ENCODE peak calls at places on chromosomes 12 and 14, in five cellular contexts. One of them, this sample, is unnamed.

GRCh38 chr14:96122496-96122895 is 82.1 kb upstream of the BDKRB2 start:
- DNase-seq in GDM1: no peak
- DNase-seq in RPMI8226: no peak
- DNase-seq in LoVo: no peak
- DNase-seq in activated CD4-positive, alpha-beta T cell treated with anti-CD3 and anti-CD28 coated beads, Interleukin-2, amount 50 U/mL, for 1 hour: no peak
- DNase-seq in this sample: no peak

GRCh38 chr14:102145395-102145794 is 5.7 kb downstream of the WDR20 start:
- DNase-seq in GDM1: no peak
- DNase-seq in RPMI8226: no peak
- DNase-seq in LoVo: no peak
- DNase-seq in activated CD4-positive, alpha-beta T cell treated with anti-CD3 and anti-CD28 coated beads, Interleukin-2, amount 50 U/mL, for 1 hour: no peak
- DNase-seq in this sample: no peak

GRCh38 chr12:15336772-15337553 is 14.7 kb downstream of the PTPRO start:
- DNase-seq in GDM1: no peak
- DNase-seq in RPMI8226: no peak
- DNase-seq in LoVo: no peak
- DNase-seq in activated CD4-positive, alpha-beta T cell treated with anti-CD3 and anti-CD28 coated beads, Interleukin-2, amount 50 U/mL, for 1 hour: no peak
- DNase-seq in this sample: no peak

GRCh38 chr14:67425603-67426002 is 13.6 kb upstream of the PLEK2 start:
- DNase-seq in GDM1: no peak
- DNase-seq in RPMI8226: no peak
- DNase-seq in LoVo: no peak
- DNase-seq in activated CD4-positive, alpha-beta T cell treated with anti-CD3 and anti-CD28 coated beads, Interleukin-2, amount 50 U/mL, for 1 hour: no peak
- DNase-seq in this sample: no peak

GRCh38 chr12:46677749-46678148 is 148.0 kb downstream of the SLC38A4 start:
- DNase-seq in GDM1: no peak
- DNase-seq in RPMI8226: no peak
- DNase-seq in LoVo: no peak
- DNase-seq in activated CD4-positive, alpha-beta T cell treated with anti-CD3 and anti-CD28 coated beads, Interleukin-2, amount 50 U/mL, for 1 hour: no peak
- DNase-seq in this sample: no peak

GRCh38 chr14:51094282-51094821 is 553 bp downstream of the TRIM9 start:
- DNase-seq in GDM1: no peak
- DNase-seq in RPMI8226: no peak
- DNase-seq in LoVo: no peak
- DNase-seq in activated CD4-positive, alpha-beta T cell treated with anti-CD3 and anti-CD28 coated beads, Interleukin-2, amount 50 U/mL, for 1 hour: peak
- DNase-seq in this sample: peak

GRCh38 chr14:75979641-75980422 is 2.0 kb downstream of the TGFB3 start:
- DNase-seq in GDM1: no peak
- DNase-seq in RPMI8226: no peak
- DNase-seq in LoVo: no peak
- DNase-seq in activated CD4-positive, alpha-beta T cell treated with anti-CD3 and anti-CD28 coated beads, Interleukin-2, amount 50 U/mL, for 1 hour: no peak
- DNase-seq in this sample: no peak

GRCh38 chr12:93387780-93388179 is 10.1 kb downstream of the NUDT4 start:
- DNase-seq in GDM1: no peak
- DNase-seq in RPMI8226: no peak
- DNase-seq in LoVo: no peak
- DNase-seq in activated CD4-positive, alpha-beta T cell treated with anti-CD3 and anti-CD28 coated beads, Interleukin-2, amount 50 U/mL, for 1 hour: no peak
- DNase-seq in this sample: no peak

GRCh38 chr12:121461048-121461447 is 61.1 kb downstream of the RNF34 start:
- DNase-seq in GDM1: no peak
- DNase-seq in RPMI8226: no peak
- DNase-seq in LoVo: no peak
- DNase-seq in activated CD4-positive, alpha-beta T cell treated with anti-CD3 and anti-CD28 coated beads, Interleukin-2, amount 50 U/mL, for 1 hour: no peak
- DNase-seq in this sample: no peak

GRCh38 chr12:76555226-76555767 is 4.3 kb downstream of the OSBPL8 start:
- DNase-seq in GDM1: no peak
- DNase-seq in RPMI8226: no peak
- DNase-seq in LoVo: no peak
- DNase-seq in activated CD4-positive, alpha-beta T cell treated with anti-CD3 and anti-CD28 coated beads, Interleukin-2, amount 50 U/mL, for 1 hour: no peak
- DNase-seq in this sample: no peak

GRCh38 chr12:124939428-124940142 is 25.1 kb upstream of the UBC start:
- DNase-seq in GDM1: no peak
- DNase-seq in RPMI8226: peak
- DNase-seq in LoVo: peak
- DNase-seq in activated CD4-positive, alpha-beta T cell treated with anti-CD3 and anti-CD28 coated beads, Interleukin-2, amount 50 U/mL, for 1 hour: peak
- DNase-seq in this sample: peak

GRCh38 chr12:13941258-13942249 is 39.8 kb downstream of the GRIN2B start:
- DNase-seq in GDM1: no peak
- DNase-seq in RPMI8226: peak
- DNase-seq in LoVo: peak
- DNase-seq in activated CD4-positive, alpha-beta T cell treated with anti-CD3 and anti-CD28 coated beads, Interleukin-2, amount 50 U/mL, for 1 hour: no peak
- DNase-seq in this sample: no peak

GRCh38 chr14:92632546-92633273 is 115.7 kb downstream of the LGMN start:
- DNase-seq in GDM1: no peak
- DNase-seq in RPMI8226: no peak
- DNase-seq in LoVo: no peak
- DNase-seq in activated CD4-positive, alpha-beta T cell treated with anti-CD3 and anti-CD28 coated beads, Interleukin-2, amount 50 U/mL, for 1 hour: no peak
- DNase-seq in this sample: no peak

GRCh38 chr14:104462651-104463630 is 116.6 kb upstream of the C14orf180 start:
- DNase-seq in GDM1: no peak
- DNase-seq in RPMI8226: no peak
- DNase-seq in LoVo: peak
- DNase-seq in activated CD4-positive, alpha-beta T cell treated with anti-CD3 and anti-CD28 coated beads, Interleukin-2, amount 50 U/mL, for 1 hour: no peak
- DNase-seq in this sample: no peak

GRCh38 chr14:43043851-43044250 is 1437.2 kb downstream of the LRFN5 start:
- DNase-seq in GDM1: no peak
- DNase-seq in RPMI8226: no peak
- DNase-seq in LoVo: no peak
- DNase-seq in activated CD4-positive, alpha-beta T cell treated with anti-CD3 and anti-CD28 coated beads, Interleukin-2, amount 50 U/mL, for 1 hour: no peak
- DNase-seq in this sample: no peak

GRCh38 chr14:74401504-74402241 is 24.3 kb downstream of the SYNDIG1L start:
- DNase-seq in GDM1: no peak
- DNase-seq in RPMI8226: peak
- DNase-seq in LoVo: no peak
- DNase-seq in activated CD4-positive, alpha-beta T cell treated with anti-CD3 and anti-CD28 coated beads, Interleukin-2, amount 50 U/mL, for 1 hour: peak
- DNase-seq in this sample: peak

GRCh38 chr12:10959777-10960176 is 20.7 kb upstream of the TAS2R14 start:
- DNase-seq in GDM1: no peak
- DNase-seq in RPMI8226: no peak
- DNase-seq in LoVo: no peak
- DNase-seq in activated CD4-positive, alpha-beta T cell treated with anti-CD3 and anti-CD28 coated beads, Interleukin-2, amount 50 U/mL, for 1 hour: no peak
- DNase-seq in this sample: peak

GRCh38 chr12:105706321-105706972 is 376.0 kb downstream of the C12orf75 start:
- DNase-seq in GDM1: no peak
- DNase-seq in RPMI8226: no peak
- DNase-seq in LoVo: no peak
- DNase-seq in activated CD4-positive, alpha-beta T cell treated with anti-CD3 and anti-CD28 coated beads, Interleukin-2, amount 50 U/mL, for 1 hour: no peak
- DNase-seq in this sample: no peak

GRCh38 chr12:46549527-46550265 is 177.1 kb upstream of the SLC38A2 start:
- DNase-seq in GDM1: no peak
- DNase-seq in RPMI8226: no peak
- DNase-seq in LoVo: peak
- DNase-seq in activated CD4-positive, alpha-beta T cell treated with anti-CD3 and anti-CD28 coated beads, Interleukin-2, amount 50 U/mL, for 1 hour: no peak
- DNase-seq in this sample: peak

GRCh38 chr14:54933006-54933405 is 30.4 kb upstream of the GCH1 start:
- DNase-seq in GDM1: no peak
- DNase-seq in RPMI8226: no peak
- DNase-seq in LoVo: no peak
- DNase-seq in activated CD4-positive, alpha-beta T cell treated with anti-CD3 and anti-CD28 coated beads, Interleukin-2, amount 50 U/mL, for 1 hour: no peak
- DNase-seq in this sample: no peak

GRCh38 chr14:54782803-54783659 is 119.6 kb downstream of the GCH1 start:
- DNase-seq in GDM1: no peak
- DNase-seq in RPMI8226: peak
- DNase-seq in LoVo: no peak
- DNase-seq in activated CD4-positive, alpha-beta T cell treated with anti-CD3 and anti-CD28 coated beads, Interleukin-2, amount 50 U/mL, for 1 hour: no peak
- DNase-seq in this sample: peak

GRCh38 chr12:81005635-81006034 is 67.9 kb upstream of the LIN7A start:
- DNase-seq in GDM1: no peak
- DNase-seq in RPMI8226: no peak
- DNase-seq in LoVo: no peak
- DNase-seq in activated CD4-positive, alpha-beta T cell treated with anti-CD3 and anti-CD28 coated beads, Interleukin-2, amount 50 U/mL, for 1 hour: no peak
- DNase-seq in this sample: no peak

GRCh38 chr12:101945361-101946232 is 68.2 kb downstream of the DRAM1 start:
- DNase-seq in GDM1: no peak
- DNase-seq in RPMI8226: no peak
- DNase-seq in LoVo: no peak
- DNase-seq in activated CD4-positive, alpha-beta T cell treated with anti-CD3 and anti-CD28 coated beads, Interleukin-2, amount 50 U/mL, for 1 hour: no peak
- DNase-seq in this sample: no peak

GRCh38 chr12:71967176-71967575 is 28.5 kb downstream of the TPH2 start:
- DNase-seq in GDM1: no peak
- DNase-seq in RPMI8226: no peak
- DNase-seq in LoVo: no peak
- DNase-seq in activated CD4-positive, alpha-beta T cell treated with anti-CD3 and anti-CD28 coated beads, Interleukin-2, amount 50 U/mL, for 1 hour: no peak
- DNase-seq in this sample: no peak

GRCh38 chr14:99247091-99247729 is 24.8 kb downstream of the BCL11B start:
- DNase-seq in GDM1: no peak
- DNase-seq in RPMI8226: no peak
- DNase-seq in LoVo: no peak
- DNase-seq in activated CD4-positive, alpha-beta T cell treated with anti-CD3 and anti-CD28 coated beads, Interleukin-2, amount 50 U/mL, for 1 hour: no peak
- DNase-seq in this sample: no peak

GRCh38 chr14:92866181-92866752 is 56.7 kb upstream of the CHGA start:
- DNase-seq in GDM1: no peak
- DNase-seq in RPMI8226: no peak
- DNase-seq in LoVo: no peak
- DNase-seq in activated CD4-positive, alpha-beta T cell treated with anti-CD3 and anti-CD28 coated beads, Interleukin-2, amount 50 U/mL, for 1 hour: no peak
- DNase-seq in this sample: no peak

GRCh38 chr14:104134061-104134965 is 4.1 kb upstream of the KIF26A start:
- DNase-seq in GDM1: no peak
- DNase-seq in RPMI8226: peak
- DNase-seq in LoVo: no peak
- DNase-seq in activated CD4-positive, alpha-beta T cell treated with anti-CD3 and anti-CD28 coated beads, Interleukin-2, amount 50 U/mL, for 1 hour: no peak
- DNase-seq in this sample: no peak

GRCh38 chr14:77311217-77311616 is 9.5 kb downstream of the POMT2 start:
- DNase-seq in GDM1: no peak
- DNase-seq in RPMI8226: no peak
- DNase-seq in LoVo: no peak
- DNase-seq in activated CD4-positive, alpha-beta T cell treated with anti-CD3 and anti-CD28 coated beads, Interleukin-2, amount 50 U/mL, for 1 hour: no peak
- DNase-seq in this sample: no peak

GRCh38 chr12:124040286-124040685 is 67.3 kb downstream of the ZNF664 start:
- DNase-seq in GDM1: no peak
- DNase-seq in RPMI8226: no peak
- DNase-seq in LoVo: no peak
- DNase-seq in activated CD4-positive, alpha-beta T cell treated with anti-CD3 and anti-CD28 coated beads, Interleukin-2, amount 50 U/mL, for 1 hour: no peak
- DNase-seq in this sample: no peak

GRCh38 chr14:99676657-99677056 is 7.4 kb upstream of the CYP46A1 start:
- DNase-seq in GDM1: no peak
- DNase-seq in RPMI8226: peak
- DNase-seq in LoVo: no peak
- DNase-seq in activated CD4-positive, alpha-beta T cell treated with anti-CD3 and anti-CD28 coated beads, Interleukin-2, amount 50 U/mL, for 1 hour: no peak
- DNase-seq in this sample: no peak

GRCh38 chr12:11965258-11965910 is 105.4 kb upstream of the BCL2L14 start:
- DNase-seq in GDM1: no peak
- DNase-seq in RPMI8226: no peak
- DNase-seq in LoVo: no peak
- DNase-seq in activated CD4-positive, alpha-beta T cell treated with anti-CD3 and anti-CD28 coated beads, Interleukin-2, amount 50 U/mL, for 1 hour: no peak
- DNase-seq in this sample: no peak

GRCh38 chr14:61147898-61148549 is 133.1 kb downstream of the TMEM30B start:
- DNase-seq in GDM1: no peak
- DNase-seq in RPMI8226: no peak
- DNase-seq in LoVo: peak
- DNase-seq in activated CD4-positive, alpha-beta T cell treated with anti-CD3 and anti-CD28 coated beads, Interleukin-2, amount 50 U/mL, for 1 hour: no peak
- DNase-seq in this sample: no peak

GRCh38 chr12:103620395-103620794 is 33.3 kb downstream of the STAB2 start:
- DNase-seq in GDM1: no peak
- DNase-seq in RPMI8226: no peak
- DNase-seq in LoVo: no peak
- DNase-seq in activated CD4-positive, alpha-beta T cell treated with anti-CD3 and anti-CD28 coated beads, Interleukin-2, amount 50 U/mL, for 1 hour: no peak
- DNase-seq in this sample: no peak

GRCh38 chr12:92035477-92035876 is 110.2 kb downstream of the BTG1 start:
- DNase-seq in GDM1: no peak
- DNase-seq in RPMI8226: no peak
- DNase-seq in LoVo: no peak
- DNase-seq in activated CD4-positive, alpha-beta T cell treated with anti-CD3 and anti-CD28 coated beads, Interleukin-2, amount 50 U/mL, for 1 hour: no peak
- DNase-seq in this sample: no peak